ENCODE peak calls at places on chromosomes 16 and 17, in six cellular contexts. One of them, this sample, is unnamed.

GRCh38 chr17:50944054-50944901 is 78.1 kb upstream of the TOB1 start:
- DNase-seq in H9: peak
- DNase-seq in IMR-90: peak
- DNase-seq in neuronal stem cell: no peak
- DNase-seq in mesenchymal stem cell: peak
- DNase-seq in H1: no peak
- DNase-seq in this sample: peak

GRCh38 chr16:9798952-9799590 is 383.2 kb downstream of the GRIN2A start:
- DNase-seq in H9: no peak
- DNase-seq in mesenchymal stem cell: no peak
- DNase-seq in H1: no peak
- DNase-seq in neuronal stem cell: no peak
- DNase-seq in IMR-90: no peak
- DNase-seq in this sample: no peak

GRCh38 chr16:11133344-11133921 is 122.6 kb downstream of the SOCS1 start:
- DNase-seq in IMR-90: peak
- DNase-seq in H1: no peak
- DNase-seq in mesenchymal stem cell: peak
- DNase-seq in H9: peak
- DNase-seq in neuronal stem cell: no peak
- DNase-seq in this sample: peak

GRCh38 chr17:35889818-35890773 is 9.9 kb upstream of the CCL5 start:
- DNase-seq in mesenchymal stem cell: peak
- DNase-seq in neuronal stem cell: no peak
- DNase-seq in H9: no peak
- DNase-seq in IMR-90: peak
- DNase-seq in H1: no peak
- DNase-seq in this sample: no peak

GRCh38 chr17:9270921-9271320 is 249.6 kb downstream of the NTN1 start:
- DNase-seq in mesenchymal stem cell: no peak
- DNase-seq in H1: no peak
- DNase-seq in IMR-90: no peak
- DNase-seq in H9: no peak
- DNase-seq in neuronal stem cell: no peak
- DNase-seq in this sample: peak

GRCh38 chr17:2081564-2081963 is 26.7 kb downstream of the HIC1 start:
- DNase-seq in H9: no peak
- DNase-seq in H1: no peak
- DNase-seq in mesenchymal stem cell: no peak
- DNase-seq in neuronal stem cell: no peak
- DNase-seq in IMR-90: peak
- DNase-seq in this sample: no peak

GRCh38 chr17:67506966-67507365 is 129.9 kb downstream of the PITPNC1 start:
- DNase-seq in mesenchymal stem cell: peak
- DNase-seq in H1: no peak
- DNase-seq in IMR-90: peak
- DNase-seq in H9: no peak
- DNase-seq in neuronal stem cell: no peak
- DNase-seq in this sample: no peak

GRCh38 chr17:16820161-16820877 is 130.3 kb downstream of the CCDC144A start:
- DNase-seq in neuronal stem cell: no peak
- DNase-seq in mesenchymal stem cell: no peak
- DNase-seq in H1: no peak
- DNase-seq in H9: peak
- DNase-seq in IMR-90: no peak
- DNase-seq in this sample: no peak

GRCh38 chr17:28170771-28171170 is 128.3 kb downstream of the NLK start:
- DNase-seq in H1: no peak
- DNase-seq in H9: no peak
- DNase-seq in mesenchymal stem cell: no peak
- DNase-seq in neuronal stem cell: no peak
- DNase-seq in IMR-90: no peak
- DNase-seq in this sample: no peak

GRCh38 chr16:58046054-58046881 is 20.7 kb downstream of the MMP15 start:
- DNase-seq in H9: peak
- DNase-seq in mesenchymal stem cell: no peak
- DNase-seq in IMR-90: no peak
- DNase-seq in H1: no peak
- DNase-seq in neuronal stem cell: no peak
- DNase-seq in this sample: no peak

GRCh38 chr17:58520843-58521430 is 6.5 kb upstream of the MTMR4 start:
- DNase-seq in H9: peak
- DNase-seq in IMR-90: peak
- DNase-seq in neuronal stem cell: no peak
- DNase-seq in H1: no peak
- DNase-seq in mesenchymal stem cell: peak
- DNase-seq in this sample: peak

GRCh38 chr17:60311936-60312335 is 80.0 kb downstream of the USP32 start:
- DNase-seq in H1: no peak
- DNase-seq in IMR-90: peak
- DNase-seq in neuronal stem cell: no peak
- DNase-seq in mesenchymal stem cell: peak
- DNase-seq in H9: no peak
- DNase-seq in this sample: no peak

GRCh38 chr17:73765824-73766563 is 121.7 kb upstream of the SDK2 start:
- DNase-seq in H1: no peak
- DNase-seq in H9: no peak
- DNase-seq in IMR-90: no peak
- DNase-seq in neuronal stem cell: no peak
- DNase-seq in mesenchymal stem cell: no peak
- DNase-seq in this sample: peak

GRCh38 chr17:31148205-31148604 is 53.4 kb downstream of the NF1 start:
- DNase-seq in IMR-90: peak
- DNase-seq in mesenchymal stem cell: peak
- DNase-seq in neuronal stem cell: no peak
- DNase-seq in H1: no peak
- DNase-seq in H9: no peak
- DNase-seq in this sample: no peak

GRCh38 chr17:64074704-64075484 is 54.5 kb upstream of the ICAM2 start:
- DNase-seq in H9: no peak
- DNase-seq in neuronal stem cell: no peak
- DNase-seq in IMR-90: peak
- DNase-seq in H1: no peak
- DNase-seq in mesenchymal stem cell: peak
- DNase-seq in this sample: no peak

GRCh38 chr17:29386760-29387159 is 3.4 kb upstream of the TAOK1 start:
- DNase-seq in H9: no peak
- DNase-seq in neuronal stem cell: no peak
- DNase-seq in mesenchymal stem cell: no peak
- DNase-seq in IMR-90: no peak
- DNase-seq in H1: no peak
- DNase-seq in this sample: no peak

GRCh38 chr16:28098959-28099945 is 35.7 kb upstream of the GSG1L start:
- DNase-seq in mesenchymal stem cell: no peak
- DNase-seq in H9: no peak
- DNase-seq in H1: no peak
- DNase-seq in IMR-90: no peak
- DNase-seq in neuronal stem cell: no peak
- DNase-seq in this sample: no peak

GRCh38 chr16:57589374-57589773 is 39.1 kb upstream of the ADGRG1 start:
- DNase-seq in IMR-90: no peak
- DNase-seq in neuronal stem cell: no peak
- DNase-seq in mesenchymal stem cell: no peak
- DNase-seq in H9: no peak
- DNase-seq in H1: no peak
- DNase-seq in this sample: no peak

GRCh38 chr16:73399486-73399885 is 351.6 kb upstream of the ZFHX3 start:
- DNase-seq in H9: no peak
- DNase-seq in H1: no peak
- DNase-seq in mesenchymal stem cell: no peak
- DNase-seq in neuronal stem cell: no peak
- DNase-seq in IMR-90: no peak
- DNase-seq in this sample: no peak

GRCh38 chr17:15265131-15265530 is at the start of gene PMP22:
- DNase-seq in H9: peak
- DNase-seq in neuronal stem cell: no peak
- DNase-seq in mesenchymal stem cell: no peak
- DNase-seq in IMR-90: no peak
- DNase-seq in H1: no peak
- DNase-seq in this sample: no peak

GRCh38 chr16:11303405-11304138 is 22.4 kb upstream of the PRM1 start:
- DNase-seq in IMR-90: no peak
- DNase-seq in neuronal stem cell: no peak
- DNase-seq in H9: no peak
- DNase-seq in mesenchymal stem cell: peak
- DNase-seq in H1: no peak
- DNase-seq in this sample: no peak

GRCh38 chr17:37160940-37161339 is 212.2 kb downstream of the AATF start:
- DNase-seq in H1: no peak
- DNase-seq in mesenchymal stem cell: peak
- DNase-seq in IMR-90: peak
- DNase-seq in H9: no peak
- DNase-seq in neuronal stem cell: no peak
- DNase-seq in this sample: no peak

GRCh38 chr16:55265926-55266325 is 58.1 kb upstream of the IRX6 start:
- DNase-seq in H1: no peak
- DNase-seq in H9: no peak
- DNase-seq in IMR-90: no peak
- DNase-seq in neuronal stem cell: no peak
- DNase-seq in mesenchymal stem cell: no peak
- DNase-seq in this sample: no peak

GRCh38 chr16:4327782-4328579 is 12.1 kb downstream of the GLIS2 start:
- DNase-seq in H1: no peak
- DNase-seq in mesenchymal stem cell: peak
- DNase-seq in IMR-90: peak
- DNase-seq in H9: peak
- DNase-seq in neuronal stem cell: peak
- DNase-seq in this sample: peak

GRCh38 chr17:81292450-81292849 is 2.7 kb downstream of the SLC38A10 start:
- DNase-seq in H1: no peak
- DNase-seq in IMR-90: no peak
- DNase-seq in neuronal stem cell: no peak
- DNase-seq in H9: no peak
- DNase-seq in mesenchymal stem cell: no peak
- DNase-seq in this sample: no peak

GRCh38 chr17:81298325-81298990 is 3.4 kb upstream of the SLC38A10 start:
- DNase-seq in H1: no peak
- DNase-seq in IMR-90: no peak
- DNase-seq in neuronal stem cell: no peak
- DNase-seq in H9: no peak
- DNase-seq in mesenchymal stem cell: no peak
- DNase-seq in this sample: no peak

GRCh38 chr17:81295678-81296381 is 723 bp upstream of the SLC38A10 start:
- DNase-seq in H1: peak
- DNase-seq in H9: peak
- DNase-seq in neuronal stem cell: no peak
- DNase-seq in mesenchymal stem cell: peak
- DNase-seq in IMR-90: peak
- DNase-seq in this sample: peak

GRCh38 chr17:81294512-81295030 is 536 bp downstream of the SLC38A10 start:
- DNase-seq in neuronal stem cell: no peak
- DNase-seq in H9: no peak
- DNase-seq in H1: no peak
- DNase-seq in IMR-90: peak
- DNase-seq in mesenchymal stem cell: peak
- DNase-seq in this sample: no peak

DNA sequence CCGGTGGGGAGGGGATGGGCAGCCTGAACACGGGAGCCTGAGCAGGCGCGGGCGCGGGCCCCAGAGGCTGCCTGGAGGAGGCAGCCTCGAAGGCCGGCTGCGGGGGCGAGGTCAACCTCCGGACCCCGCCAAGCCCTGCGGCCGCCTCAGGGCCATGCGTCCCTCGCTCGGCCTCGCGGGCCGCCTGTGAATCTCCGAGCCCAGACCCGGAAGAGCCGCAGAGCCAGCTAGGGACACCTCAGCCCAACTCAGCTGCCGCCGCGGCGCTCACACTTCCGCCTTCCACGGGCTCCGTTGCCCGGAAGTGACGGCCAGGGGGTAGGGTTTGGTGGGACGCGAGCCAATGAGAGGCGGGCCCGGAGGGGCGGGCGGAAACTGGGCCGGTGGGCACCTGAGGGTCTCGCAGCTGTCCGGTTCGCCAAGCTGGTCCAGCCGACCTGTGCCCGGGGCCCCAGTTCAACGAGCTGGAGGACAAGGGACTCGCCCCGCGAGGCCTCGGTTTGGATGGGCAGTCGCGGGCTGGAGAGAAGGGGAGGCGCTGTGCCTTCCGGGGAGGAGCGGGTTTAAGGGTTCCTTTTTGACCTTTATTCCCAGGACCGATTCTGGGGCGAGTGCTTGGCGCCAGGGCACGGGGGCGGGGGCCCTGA is at the start of gene SLC38A10:
- DNase-seq in neuronal stem cell: peak
- DNase-seq in mesenchymal stem cell: peak
- DNase-seq in H1: peak
- DNase-seq in H9: peak
- DNase-seq in IMR-90: peak
- DNase-seq in this sample: peak
- H2BK5ac ChIP-seq in neuronal stem cell: peak
- H2BK5ac ChIP-seq in mesenchymal stem cell: peak
- H2BK5ac ChIP-seq in H1: no peak
- H2BK5ac ChIP-seq in H9: no peak
- H2BK5ac ChIP-seq in IMR-90: peak
- H2BK5ac ChIP-seq in this sample: no peak

GRCh38 chr16:89572478-89573205 is 2.9 kb upstream of the CPNE7 start:
- DNase-seq in H1: no peak
- DNase-seq in H9: no peak
- DNase-seq in IMR-90: no peak
- DNase-seq in mesenchymal stem cell: no peak
- DNase-seq in neuronal stem cell: no peak
- DNase-seq in this sample: no peak
- H2AK5ac ChIP-seq in H1: no peak
- H2AK5ac ChIP-seq in H9: no peak
- H2AK5ac ChIP-seq in IMR-90: peak
- H2AK5ac ChIP-seq in mesenchymal stem cell: no peak
- H2AK5ac ChIP-seq in neuronal stem cell: peak
- H2AK5ac ChIP-seq in this sample: no peak

DNA sequence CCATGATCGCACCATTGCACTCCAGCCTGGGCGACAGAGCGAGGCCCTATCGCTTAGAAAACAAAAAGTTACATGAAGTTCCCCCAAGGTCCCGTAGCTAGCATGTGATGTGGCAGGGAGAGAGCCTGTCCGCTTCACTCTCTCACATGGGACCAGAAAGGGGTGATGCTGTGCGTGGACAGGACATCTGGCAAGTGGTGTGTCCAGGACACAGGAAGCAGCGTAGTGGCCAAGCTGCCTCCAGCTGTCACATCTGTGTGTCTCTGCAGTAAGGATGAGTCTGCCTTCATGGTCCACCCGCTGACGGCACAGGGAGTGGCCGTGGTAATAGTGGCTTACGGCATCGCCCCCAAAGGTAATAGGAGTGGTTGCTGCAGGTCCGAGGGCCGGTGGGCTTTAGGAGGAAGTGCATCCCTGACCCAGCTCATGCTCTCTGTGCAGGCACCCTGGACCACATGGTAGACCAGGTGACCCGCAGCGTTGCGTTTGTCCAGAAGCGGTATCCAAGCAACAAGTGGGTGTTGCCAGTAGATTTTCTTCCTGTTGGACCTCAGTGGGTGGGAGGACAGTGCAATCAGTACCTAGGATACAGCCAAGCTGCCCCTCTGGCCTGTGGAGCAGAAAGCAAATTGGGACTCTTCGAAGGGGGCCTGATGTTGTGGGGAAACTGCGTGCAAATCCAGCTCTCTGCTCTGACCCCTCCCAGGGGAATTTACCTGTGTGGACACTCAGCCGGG is 9.5 kb upstream of the BIRC5 start:
- DNase-seq in H9: no peak
- DNase-seq in IMR-90: no peak
- DNase-seq in mesenchymal stem cell: no peak
- DNase-seq in H1: no peak
- DNase-seq in neuronal stem cell: no peak
- DNase-seq in this sample: no peak
- H2BK15ac ChIP-seq in H9: no peak
- H2BK15ac ChIP-seq in IMR-90: no peak
- H2BK15ac ChIP-seq in mesenchymal stem cell: no peak
- H2BK15ac ChIP-seq in H1: no peak
- H2BK15ac ChIP-seq in neuronal stem cell: no peak
- H2BK15ac ChIP-seq in this sample: no peak

GRCh38 chr17:56914641-56915263 is 903 bp upstream of the TRIM25 start:
- DNase-seq in mesenchymal stem cell: no peak
- DNase-seq in neuronal stem cell: no peak
- DNase-seq in H9: no peak
- DNase-seq in IMR-90: no peak
- DNase-seq in H1: no peak
- DNase-seq in this sample: no peak
- H2BK5ac ChIP-seq in mesenchymal stem cell: no peak
- H2BK5ac ChIP-seq in neuronal stem cell: no peak
- H2BK5ac ChIP-seq in H9: no peak
- H2BK5ac ChIP-seq in IMR-90: peak
- H2BK5ac ChIP-seq in H1: no peak
- H2BK5ac ChIP-seq in this sample: no peak

This sample was measured in mesendoderm.